ENCODE peak calls at places on chromosomes 6 and 20, in four cellular contexts. E, X, D and T are unnamed samples.

GRCh38 chr20:62088258-62089127 is 22.8 kb upstream of the TAF4 start:
- DNase-seq in X (no peak), E (no peak), D (peak; percentile 86), T (no peak)

GRCh38 chr20:37914672-37915433 is 11.9 kb downstream of the VSTM2L start:
- DNase-seq in D (no peak), E (no peak), X (peak; percentile 82), T (peak; percentile 28)

GRCh38 chr6:65295812-65296211 is 411.2 kb downstream of the EYS start:
- DNase-seq in X (no peak), E (no peak), D (no peak), T (no peak)

GRCh38 chr20:8798505-8798904 is 270.4 kb upstream of the PLCB4 start:
- DNase-seq in X (no peak), E (no peak), D (no peak), T (no peak)

GRCh38 chr6:39452746-39453145 is 130.2 kb upstream of the KCNK16 start:
- DNase-seq in E (no peak), X (no peak), D (no peak), T (no peak)

GRCh38 chr6:33985947-33986346 is 159.9 kb downstream of the GRM4 start:
- DNase-seq in D (no peak), E (no peak), X (no peak), T (no peak)

GRCh38 chr20:2396241-2396814 is 15.6 kb downstream of the TGM6 start:
- DNase-seq in E (no peak), D (no peak), X (no peak), T (no peak)

GRCh38 chr6:161393839-161394364 is 120.0 kb upstream of the AGPAT4 start:
- DNase-seq in D (peak; percentile 75), X (no peak), E (no peak), T (no peak)

GRCh38 chr6:164068533-164068932 is 654.0 kb downstream of the QKI start:
- DNase-seq in E (no peak), D (no peak), X (no peak), T (no peak)

GRCh38 chr20:52892023-52892422 is 80.1 kb upstream of the TSHZ2 start:
- DNase-seq in X (no peak), D (no peak), E (no peak), T (no peak)

GRCh38 chr20:19260412-19261090 is 48.1 kb downstream of the SLC24A3 start:
- DNase-seq in X (no peak), D (no peak), E (no peak), T (no peak)
- H3K27ac ChIP-seq in X (no peak overlapping the region), D (no peak overlapping the region), E (no peak overlapping the region), T (no peak overlapping the region)

DNA sequence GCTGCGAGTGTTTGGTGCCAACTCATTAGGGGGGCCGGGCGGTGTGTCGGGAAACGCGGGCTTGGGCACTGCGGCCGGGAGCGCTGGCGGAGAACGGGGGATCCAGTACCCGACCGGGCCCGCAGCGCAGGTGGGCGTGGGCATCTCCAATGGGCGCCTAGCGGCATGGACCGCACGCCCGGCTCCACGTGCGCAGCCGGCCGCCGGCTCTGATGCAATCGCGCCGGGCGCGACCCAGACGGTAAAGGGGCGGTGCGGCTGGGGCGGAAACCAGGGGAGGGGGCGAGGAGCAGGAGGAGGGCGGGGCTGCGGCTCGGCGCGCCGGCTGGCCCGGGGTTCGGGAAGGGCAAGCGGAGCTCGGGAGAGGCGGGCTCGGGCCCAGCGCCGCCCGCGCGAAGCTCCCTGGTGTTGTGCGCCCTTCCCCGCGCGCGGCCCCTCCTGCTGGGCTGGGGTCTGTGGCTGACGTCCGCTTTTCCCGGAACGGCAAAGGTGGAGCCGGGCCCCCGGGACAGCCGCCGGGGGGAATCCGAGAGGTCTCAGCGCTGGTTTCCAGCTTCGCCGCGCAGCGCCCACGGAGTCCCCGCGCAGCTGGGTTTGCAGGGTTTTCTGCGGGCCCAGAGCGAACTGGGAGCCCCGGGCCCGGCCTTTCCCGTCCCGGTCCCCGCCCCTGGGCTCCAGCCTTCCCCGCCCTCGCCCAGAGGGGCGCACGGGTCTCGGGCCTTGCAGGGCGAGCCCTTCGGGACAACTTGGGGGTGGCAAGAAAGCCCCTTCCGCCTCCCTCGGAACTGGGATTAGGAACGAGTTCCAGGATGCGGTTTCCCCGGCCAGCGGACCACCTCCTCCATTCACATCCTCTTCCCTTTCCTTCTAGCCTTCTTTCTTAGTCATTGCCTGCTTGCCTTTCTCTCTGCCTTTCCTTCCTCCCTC is 908 bp downstream of the MTHFD1L start:
- DNase-seq in D (peak; percentile 58), X (peak; percentile 91), E (peak; percentile 70), T (peak; percentile 82)
- TF ChIP-seq POLR2A in D (no peak), X (peak; percentile 91), E (no peak), T (no peak)

GRCh38 chr6:142887534-142887933 is 57.4 kb downstream of the HIVEP2 start:
- DNase-seq in E (no peak), X (no peak), D (no peak), T (no peak)
- H3K27ac ChIP-seq in E (no peak overlapping the region), X (no peak overlapping the region), D (no peak overlapping the region), T (no peak overlapping the region)

DNA sequence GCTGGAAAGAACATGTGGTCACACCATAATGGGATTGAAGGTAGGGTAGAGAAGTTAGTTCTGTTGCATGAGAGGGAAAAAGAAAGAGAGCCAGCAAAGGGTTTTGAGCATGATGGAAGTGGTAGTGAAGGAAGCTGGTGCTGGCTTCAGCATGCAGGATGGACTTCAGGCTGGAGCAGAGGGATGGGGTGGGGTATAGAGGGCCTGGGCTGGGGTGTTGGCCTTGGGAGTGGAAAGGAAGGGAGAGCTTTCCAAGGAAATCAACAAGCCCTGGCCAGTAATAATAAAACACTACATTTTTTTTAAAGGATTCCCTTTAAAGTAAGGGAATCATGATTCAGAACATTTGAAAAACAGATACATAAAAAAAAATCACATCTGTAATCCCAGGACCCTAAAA is 61.3 kb downstream of the LAMA4 start:
- DNase-seq in E (no peak), D (no peak), X (no peak), T (no peak)
- TF ChIP-seq POLR2A in E (no peak), D (no peak), X (no peak), T (no peak)

GRCh38 chr6:127404594-127405178 is 54.5 kb downstream of the KIAA0408 start:
- DNase-seq in E (no peak), X (no peak), D (no peak), T (no peak)
- H3K27ac ChIP-seq in E (no peak overlapping the region), X (no peak overlapping the region), D (no peak overlapping the region), T (no peak overlapping the region)

GRCh38 chr6:170129691-170130171 is 161.1 kb downstream of the DLL1 start:
- DNase-seq in D (no peak), X (peak; percentile 34), E (peak; percentile 82), T (peak; percentile 66)
- TF ChIP-seq POLR2A in D (no peak), X (no peak), E (no peak), T (no peak)

GRCh38 chr6:75208564-75209431 is 2.9 kb upstream of the COL12A1 start:
- DNase-seq in X (peak; percentile 96), E (peak; percentile 85), D (peak; percentile 66), T (peak; percentile 85)
- H3K27ac ChIP-seq in X (no peak overlapping the region), E (peak overlapping the region; percentile 85), D (no peak overlapping the region), T (no peak overlapping the region)

GRCh38 chr6:131250121-131250520 is 114.9 kb downstream of the AKAP7 start:
- DNase-seq in D (no peak), X (peak; percentile 54), E (peak; percentile 58), T (peak; percentile 59)
- TF ChIP-seq POLR2A in D (no peak), X (no peak), E (no peak), T (peak; percentile 14)

DNA sequence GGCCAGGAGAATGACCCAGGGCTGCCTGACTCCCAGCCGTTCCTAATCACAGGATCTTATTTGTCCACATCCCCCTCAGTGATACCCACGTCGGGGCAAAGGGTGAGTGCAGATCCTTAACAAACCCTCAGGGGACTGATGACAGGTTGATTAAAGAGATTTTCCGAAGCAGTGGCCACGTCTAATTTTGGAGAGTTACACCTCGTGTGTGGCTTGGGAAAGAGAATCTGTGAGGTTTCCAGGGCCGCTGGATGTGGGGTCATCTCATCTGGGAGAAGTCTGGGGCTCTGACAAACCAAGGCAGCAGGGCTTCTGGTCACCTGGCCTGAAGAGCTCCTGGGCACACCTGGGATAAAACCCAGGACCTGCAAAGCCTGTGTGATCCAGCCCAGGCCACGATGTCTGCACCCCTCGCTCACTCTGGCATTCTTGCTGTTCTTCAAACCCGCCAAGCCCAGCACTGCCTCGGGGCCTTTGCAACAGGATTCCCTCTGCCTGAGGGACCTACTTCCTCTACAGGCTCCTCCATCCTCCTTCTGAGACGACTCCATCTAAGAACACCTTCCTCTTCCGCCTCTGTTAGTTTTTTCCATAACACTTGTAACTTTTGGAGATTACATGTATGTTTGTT is 4.7 kb downstream of the JPH2 start:
- DNase-seq in D (no peak), E (no peak), X (no peak), T (no peak)
- H3K27ac ChIP-seq in D (no peak overlapping the region), E (peak overlapping the region; percentile 91), X (no peak overlapping the region), T (no peak overlapping the region)

GRCh38 chr20:25247666-25248500 is at the start of gene PYGB:
- DNase-seq in X (peak; percentile 87), D (peak; percentile 41), E (peak; percentile 81), T (peak; percentile 77)
- TF ChIP-seq POLR2A in X (peak; percentile 90), D (peak; percentile 96), E (no peak), T (peak; percentile 95)